ENCODE peak calls at places on chromosomes 4 and X, in nine cellular contexts. One of them, this sample, is unnamed.

GRCh38 chrX:68463880-68464279 is 30.6 kb upstream of the OPHN1 start:
- DNase-seq in AG08395: no peak
- DNase-seq in nephron progenitor cell: no peak
- DNase-seq in fibroblast of pulmonary artery: no peak
- DNase-seq in BJ: no peak
- DNase-seq in substantia nigra: no peak
- DNase-seq in thyroid gland: no peak
- DNase-seq in NCI-H1436: no peak
- DNase-seq in SW480: no peak
- DNase-seq in this sample: no peak

GRCh38 chr4:83436680-83437079 is 18.9 kb downstream of the HELQ start:
- DNase-seq in fibroblast of pulmonary artery: no peak
- DNase-seq in NCI-H1436: no peak
- DNase-seq in substantia nigra: no peak
- DNase-seq in BJ: no peak
- DNase-seq in SW480: no peak
- DNase-seq in thyroid gland: no peak
- DNase-seq in AG08395: no peak
- DNase-seq in nephron progenitor cell: no peak
- DNase-seq in this sample: no peak

GRCh38 chrX:38831949-38832348 is 30.7 kb downstream of the MID1IP1 start:
- DNase-seq in nephron progenitor cell: no peak
- DNase-seq in thyroid gland: no peak
- DNase-seq in SW480: no peak
- DNase-seq in NCI-H1436: no peak
- DNase-seq in AG08395: no peak
- DNase-seq in fibroblast of pulmonary artery: no peak
- DNase-seq in BJ: no peak
- DNase-seq in substantia nigra: no peak
- DNase-seq in this sample: no peak

GRCh38 chrX:24343719-24344118 is 16.7 kb upstream of the SUPT20HL1 start:
- DNase-seq in substantia nigra: no peak
- DNase-seq in nephron progenitor cell: no peak
- DNase-seq in thyroid gland: no peak
- DNase-seq in fibroblast of pulmonary artery: peak
- DNase-seq in SW480: no peak
- DNase-seq in BJ: no peak
- DNase-seq in AG08395: no peak
- DNase-seq in NCI-H1436: no peak
- DNase-seq in this sample: no peak

GRCh38 chr4:139735381-139736256 is 70.0 kb downstream of the MGST2 start:
- DNase-seq in SW480: no peak
- DNase-seq in AG08395: peak
- DNase-seq in BJ: no peak
- DNase-seq in NCI-H1436: peak
- DNase-seq in nephron progenitor cell: peak
- DNase-seq in substantia nigra: peak
- DNase-seq in fibroblast of pulmonary artery: no peak
- DNase-seq in thyroid gland: peak
- DNase-seq in this sample: no peak

GRCh38 chrX:16832301-16832700 is 37.9 kb downstream of the RBBP7 start:
- DNase-seq in thyroid gland: no peak
- DNase-seq in BJ: no peak
- DNase-seq in fibroblast of pulmonary artery: no peak
- DNase-seq in SW480: no peak
- DNase-seq in nephron progenitor cell: peak
- DNase-seq in substantia nigra: no peak
- DNase-seq in NCI-H1436: no peak
- DNase-seq in AG08395: no peak
- DNase-seq in this sample: no peak

GRCh38 chr4:40199999-40200880 is 3.4 kb downstream of the RHOH start:
- DNase-seq in substantia nigra: no peak
- DNase-seq in BJ: no peak
- DNase-seq in AG08395: no peak
- DNase-seq in nephron progenitor cell: no peak
- DNase-seq in thyroid gland: no peak
- DNase-seq in SW480: no peak
- DNase-seq in fibroblast of pulmonary artery: no peak
- DNase-seq in NCI-H1436: no peak
- DNase-seq in this sample: no peak

GRCh38 chr4:173040200-173040599 is 128.4 kb upstream of the GALNT7 start:
- DNase-seq in AG08395: no peak
- DNase-seq in SW480: no peak
- DNase-seq in NCI-H1436: no peak
- DNase-seq in substantia nigra: no peak
- DNase-seq in BJ: no peak
- DNase-seq in fibroblast of pulmonary artery: peak
- DNase-seq in nephron progenitor cell: no peak
- DNase-seq in thyroid gland: no peak
- DNase-seq in this sample: no peak

GRCh38 chr4:101885574-101885973 is 95.0 kb downstream of the BANK1 start:
- DNase-seq in fibroblast of pulmonary artery: peak
- DNase-seq in substantia nigra: no peak
- DNase-seq in NCI-H1436: peak
- DNase-seq in nephron progenitor cell: no peak
- DNase-seq in thyroid gland: no peak
- DNase-seq in SW480: no peak
- DNase-seq in BJ: no peak
- DNase-seq in AG08395: no peak
- DNase-seq in this sample: no peak

GRCh38 chr4:155811171-155811570 is 52.4 kb downstream of the GUCY1B1 start:
- DNase-seq in NCI-H1436: no peak
- DNase-seq in substantia nigra: no peak
- DNase-seq in SW480: no peak
- DNase-seq in fibroblast of pulmonary artery: no peak
- DNase-seq in thyroid gland: no peak
- DNase-seq in BJ: no peak
- DNase-seq in AG08395: no peak
- DNase-seq in nephron progenitor cell: no peak
- DNase-seq in this sample: no peak

GRCh38 chr4:41303372-41304118 is 46.8 kb downstream of the UCHL1 start:
- DNase-seq in BJ: no peak
- DNase-seq in AG08395: no peak
- DNase-seq in thyroid gland: no peak
- DNase-seq in fibroblast of pulmonary artery: no peak
- DNase-seq in nephron progenitor cell: no peak
- DNase-seq in SW480: no peak
- DNase-seq in NCI-H1436: no peak
- DNase-seq in substantia nigra: no peak
- DNase-seq in this sample: no peak

GRCh38 chrX:40299028-40299479 is 201.3 kb upstream of the BCOR start:
- DNase-seq in BJ: no peak
- DNase-seq in nephron progenitor cell: peak
- DNase-seq in NCI-H1436: no peak
- DNase-seq in fibroblast of pulmonary artery: peak
- DNase-seq in thyroid gland: no peak
- DNase-seq in SW480: no peak
- DNase-seq in substantia nigra: no peak
- DNase-seq in AG08395: no peak
- DNase-seq in this sample: no peak

GRCh38 chr4:119172223-119172622 is 36.6 kb downstream of the MYOZ2 start:
- DNase-seq in thyroid gland: no peak
- DNase-seq in NCI-H1436: no peak
- DNase-seq in SW480: no peak
- DNase-seq in substantia nigra: no peak
- DNase-seq in BJ: no peak
- DNase-seq in nephron progenitor cell: no peak
- DNase-seq in fibroblast of pulmonary artery: no peak
- DNase-seq in AG08395: no peak
- DNase-seq in this sample: no peak

GRCh38 chr4:10354746-10355145 is 102.5 kb downstream of the ZNF518B start:
- DNase-seq in fibroblast of pulmonary artery: no peak
- DNase-seq in BJ: no peak
- DNase-seq in substantia nigra: no peak
- DNase-seq in NCI-H1436: no peak
- DNase-seq in thyroid gland: no peak
- DNase-seq in SW480: no peak
- DNase-seq in nephron progenitor cell: no peak
- DNase-seq in AG08395: no peak
- DNase-seq in this sample: no peak

GRCh38 chrX:38006283-38006682 is at the start of gene SYTL5:
- DNase-seq in AG08395: no peak
- DNase-seq in SW480: no peak
- DNase-seq in BJ: no peak
- DNase-seq in NCI-H1436: no peak
- DNase-seq in thyroid gland: no peak
- DNase-seq in nephron progenitor cell: no peak
- DNase-seq in substantia nigra: no peak
- DNase-seq in fibroblast of pulmonary artery: no peak
- DNase-seq in this sample: no peak

This sample was measured in amniotic stem cell.